ENCODE peak calls at places on chromosomes 1 and 21, in ten cellular contexts. E is OCI-LY7, G is GM06990, R is cardiac muscle cell, I is LNCaP clone FGC, S is HFF-Myc, L is PC-9, F is GM20000, X is neural progenitor cell, D is RWPE1. C is an unnamed sample.

GRCh38 chr1:248924696-248925532 is 18.9 kb downstream of the PGBD2 start:
- DNase-seq in G (peak; percentile 53), R (peak; percentile 61), I (peak; percentile 33), S (no peak), D (peak; percentile 26), E (peak; percentile 79), F (peak; percentile 54), L (peak; percentile 20), X (peak; percentile 69), C (peak; percentile 46)

GRCh38 chr1:215079456-215079855 is 3.1 kb upstream of the KCNK2 start:
- DNase-seq in D (no peak), G (no peak), L (no peak), F (no peak), X (no peak), R (no peak), I (no peak), S (no peak), E (no peak), C (no peak)

GRCh38 chr21:45509566-45510465 is 32.4 kb downstream of the SLC19A1 start:
- DNase-seq in S (no peak), L (no peak), F (no peak), X (peak; percentile 20), G (no peak), R (no peak), D (no peak), E (no peak), I (no peak), C (no peak)

GRCh38 chr1:219324629-219325367 is 151.1 kb downstream of the LYPLAL1 start:
- DNase-seq in F (no peak), R (peak; percentile 87), S (peak; percentile 94), X (no peak), I (no peak), E (no peak), L (peak; percentile 44), D (peak; percentile 86), G (peak; percentile 3), C (no peak)

GRCh38 chr21:29257701-29258100 is 41.0 kb upstream of the BACH1 start:
- DNase-seq in X (no peak), R (no peak), F (no peak), E (no peak), G (no peak), D (no peak), I (no peak), S (no peak), L (no peak), C (no peak)

GRCh38 chr1:51966559-51966958 is 23.9 kb downstream of the RAB3B start:
- DNase-seq in F (no peak), R (peak; percentile 28), G (no peak), X (no peak), S (no peak), E (no peak), D (no peak), I (no peak), L (no peak), C (no peak)

GRCh38 chr1:207003216-207003615 is 29.3 kb downstream of the C1orf116 start:
- DNase-seq in R (no peak), D (no peak), I (no peak), F (no peak), X (peak; percentile 71), S (no peak), G (no peak), L (no peak), E (no peak), C (no peak)

GRCh38 chr21:45309069-45309521 is 21.4 kb upstream of the POFUT2 start:
- DNase-seq in X (peak; percentile 82), I (no peak), S (no peak), G (no peak), R (peak; percentile 79), F (no peak), E (peak; percentile 22), D (no peak), L (peak; percentile 62), C (no peak)

GRCh38 chr1:147842578-147842977 is 60.0 kb upstream of the GJA8 start:
- DNase-seq in F (no peak), S (no peak), L (no peak), G (no peak), X (no peak), D (no peak), I (no peak), R (no peak), E (no peak), C (no peak)

GRCh38 chr1:58883037-58883887 is 99.4 kb upstream of the JUN start:
- DNase-seq in I (no peak), E (no peak), R (peak; percentile 99), S (peak; percentile 85), D (peak; percentile 89), L (peak; percentile 87), F (no peak), G (no peak), X (no peak), C (no peak)

GRCh38 chr1:17653728-17654351 is 101.3 kb upstream of the ACTL8 start:
- DNase-seq in I (no peak), R (peak; percentile 64), X (peak; percentile 79), G (no peak), L (peak; percentile 43), D (peak; percentile 63), F (peak; percentile 52), E (peak; percentile 45), S (no peak), C (peak; percentile 68)

GRCh38 chr1:5105744-5106143 is 451.3 kb downstream of the AJAP1 start:
- DNase-seq in E (no peak), D (no peak), L (no peak), G (no peak), S (no peak), I (no peak), R (no peak), X (no peak), F (no peak), C (no peak)

GRCh38 chr1:157137051-157137772 is 983 bp downstream of the ETV3 start:
- DNase-seq in D (peak; percentile 34), I (no peak), S (no peak), F (peak; percentile 27), L (no peak), X (peak; percentile 46), E (peak; percentile 43), R (peak; percentile 36), G (no peak), C (no peak)

GRCh38 chr1:26739251-26739914 is 43.6 kb downstream of the ARID1A start:
- DNase-seq in X (no peak), I (no peak), L (no peak), E (no peak), D (no peak), F (no peak), S (no peak), R (no peak), G (no peak), C (no peak)

GRCh38 chr1:6859415-6860343 is 74.4 kb downstream of the CAMTA1 start:
- DNase-seq in E (no peak), S (peak; percentile 92), R (peak; percentile 95), F (no peak), L (peak; percentile 32), D (peak; percentile 65), G (no peak), X (no peak), I (no peak), C (no peak)

GRCh38 chr1:25039229-25039628 is 109.2 kb upstream of the RUNX3 start:
- DNase-seq in E (no peak), I (no peak), X (no peak), R (no peak), L (no peak), F (no peak), D (no peak), G (no peak), S (no peak), C (no peak)
- TF ChIP-seq CTCF in E (no peak), I (no peak), X (peak; percentile 19), R (peak; percentile 12), L (peak; percentile 20), F (no peak), D (no peak), G (peak; percentile 8), S (peak; percentile 5), C (no peak)

GRCh38 chr1:165403835-165404482 is 41.0 kb downstream of the RXRG start:
- DNase-seq in R (peak; percentile 21), F (peak; percentile 32), E (peak; percentile 22), L (peak; percentile 4), X (peak; percentile 74), G (peak; percentile 12), S (no peak), I (no peak), D (peak; percentile 50), C (peak; percentile 50)

GRCh38 chr1:165411396-165411795 is 33.5 kb downstream of the RXRG start:
- DNase-seq in F (no peak), R (no peak), S (no peak), X (no peak), D (no peak), E (no peak), I (no peak), G (no peak), L (no peak), C (no peak)

GRCh38 chr1:165409957-165410356 is 35.0 kb downstream of the RXRG start:
- DNase-seq in S (no peak), I (no peak), F (no peak), G (no peak), L (no peak), D (no peak), R (no peak), X (no peak), E (no peak), C (no peak)

GRCh38 chr1:165407398-165407797 is 37.5 kb downstream of the RXRG start:
- DNase-seq in R (no peak), E (no peak), L (no peak), F (no peak), S (no peak), X (no peak), I (no peak), D (no peak), G (no peak), C (no peak)

GRCh38 chr1:165408518-165408917 is 36.4 kb downstream of the RXRG start:
- DNase-seq in F (peak; percentile 19), L (no peak), D (peak; percentile 45), I (no peak), X (peak; percentile 75), R (peak; percentile 55), G (no peak), S (peak; percentile 58), E (no peak), C (no peak)
- TF ChIP-seq CTCF in F (peak; percentile 1), L (peak; percentile 42), D (no peak), I (peak; percentile 67), X (peak; percentile 60), R (peak; percentile 34), G (peak; percentile 49), S (peak; percentile 48), E (peak; percentile 62), C (no peak)

DNA sequence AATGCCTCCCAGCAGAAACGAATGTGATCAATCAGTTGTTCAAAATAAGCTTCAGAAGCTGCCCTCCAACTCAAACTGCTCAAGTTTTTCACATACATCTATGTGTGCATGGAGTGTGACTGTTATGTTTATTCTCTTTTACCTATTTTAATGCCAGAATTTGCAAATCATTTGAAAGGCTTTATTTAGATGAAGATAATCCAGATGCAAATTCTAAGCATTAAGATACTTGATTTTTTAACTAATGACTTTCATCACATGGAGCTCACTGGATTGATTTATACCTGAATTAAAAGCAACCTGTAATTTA is 69.5 kb downstream of the PLD5 start:
- DNase-seq in I (no peak), D (no peak), F (no peak), L (no peak), S (no peak), G (no peak), R (no peak), E (no peak), X (no peak), C (no peak)
- TF ChIP-seq CTCF in I (no peak), D (no peak), F (no peak), L (peak; percentile 11), S (no peak), G (no peak), R (no peak), E (peak; percentile 48), X (no peak), C (no peak)

GRCh38 chr1:161777250-161777649 is 11.1 kb downstream of the ATF6 start:
- DNase-seq in X (no peak), I (no peak), G (no peak), D (no peak), E (no peak), F (no peak), L (no peak), R (no peak), S (no peak), C (no peak)
- TF ChIP-seq CTCF in X (no peak), I (no peak), G (no peak), D (no peak), E (no peak), F (no peak), L (no peak), R (no peak), S (no peak), C (no peak)